ENCODE peak calls at places on chromosome 1, in six cellular contexts. G, U, H, N, V and Z are unnamed samples.

GRCh38 chr1:228267962-228268890 is 60.4 kb downstream of the OBSCN start:
- DNase-seq in V (no peak), N (no peak), U (no peak), H (no peak), G (no peak), Z (no peak)

GRCh38 chr1:112502827-112503226 is 5.9 kb upstream of the WNT2B start:
- DNase-seq in G (peak; percentile 48), V (no peak), H (no peak), U (no peak), N (no peak), Z (no peak)

GRCh38 chr1:7621334-7622219 is 149.5 kb upstream of the VAMP3 start:
- DNase-seq in H (no peak), V (no peak), N (peak; percentile 48), U (no peak), G (peak; percentile 18), Z (peak; percentile 40)

GRCh38 chr1:78340006-78340405 is 150.8 kb upstream of the PTGFR start:
- DNase-seq in U (no peak), H (peak; percentile 51), N (no peak), V (peak; percentile 43), G (peak; percentile 57), Z (no peak)

GRCh38 chr1:180365039-180365438 is 135.0 kb downstream of the LHX4 start:
- DNase-seq in V (no peak), H (no peak), G (no peak), U (no peak), N (no peak), Z (no peak)

GRCh38 chr1:65764052-65764451 is 28.6 kb upstream of the PDE4B start:
- DNase-seq in G (no peak), U (no peak), H (no peak), N (no peak), V (peak; percentile 39), Z (no peak)

GRCh38 chr1:180988221-180988826 is 34.3 kb downstream of the STX6 start:
- DNase-seq in G (peak; percentile 47), V (no peak), H (no peak), U (no peak), N (no peak), Z (no peak)

GRCh38 chr1:44015206-44015605 is 16.1 kb downstream of the SLC6A9 start:
- DNase-seq in H (no peak), N (no peak), V (no peak), G (no peak), U (no peak), Z (peak; percentile 39)

GRCh38 chr1:185721553-185721952 is 12.6 kb upstream of the HMCN1 start:
- DNase-seq in G (no peak), N (no peak), H (no peak), U (no peak), V (no peak), Z (no peak)

GRCh38 chr1:46494910-46495309 is 5.3 kb downstream of the DMBX1 start:
- DNase-seq in G (no peak), N (no peak), U (no peak), V (no peak), H (no peak), Z (no peak)

GRCh38 chr1:40564913-40565312 is 33.5 kb downstream of the ZNF684 start:
- DNase-seq in H (no peak), G (no peak), N (no peak), V (no peak), U (no peak), Z (no peak)

GRCh38 chr1:156419863-156420208 is 50.8 kb downstream of the RHBG start:
- DNase-seq in G (no peak), U (no peak), N (no peak), V (no peak), H (no peak), Z (no peak)

GRCh38 chr1:196400478-196401453 is 207.5 kb downstream of the KCNT2 start:
- DNase-seq in G (peak; percentile 96), H (peak; percentile 80), U (peak; percentile 54), V (no peak), N (no peak), Z (peak; percentile 78)

GRCh38 chr1:226603030-226603960 is 54.7 kb downstream of the STUM start:
- DNase-seq in H (peak; percentile 40), N (peak; percentile 34), V (no peak), G (peak; percentile 80), U (peak; percentile 62), Z (peak; percentile 82)

GRCh38 chr1:208048904-208049303 is 138.0 kb upstream of the CD34 start:
- DNase-seq in V (peak; percentile 93), G (no peak), N (no peak), H (no peak), U (no peak), Z (no peak)

GRCh38 chr1:202074985-202075773 is 47.5 kb upstream of the GPR37L1 start:
- DNase-seq in H (no peak), U (no peak), N (no peak), V (no peak), G (no peak), Z (no peak)

GRCh38 chr1:237007147-237007881 is 3.1 kb upstream of the MT1HL1 start:
- DNase-seq in H (no peak), N (no peak), G (no peak), U (no peak), V (no peak), Z (no peak)

GRCh38 chr1:161943713-161944112 is 80.0 kb downstream of the OLFML2B start:
- DNase-seq in N (no peak), G (no peak), H (no peak), V (no peak), U (no peak), Z (no peak)

GRCh38 chr1:161946071-161946987 is 77.3 kb downstream of the OLFML2B start:
- DNase-seq in G (peak; percentile 57), U (no peak), V (no peak), H (peak; percentile 77), N (no peak), Z (no peak)

GRCh38 chr1:161941726-161942125 is 81.9 kb downstream of the OLFML2B start:
- DNase-seq in U (no peak), N (no peak), H (no peak), G (no peak), V (no peak), Z (no peak)

GRCh38 chr1:161948435-161948834 is 75.2 kb downstream of the OLFML2B start:
- DNase-seq in U (no peak), N (no peak), G (no peak), H (no peak), V (no peak), Z (no peak)

GRCh38 chr1:161945306-161945705 is 78.4 kb downstream of the OLFML2B start:
- DNase-seq in V (no peak), G (no peak), N (no peak), H (no peak), U (no peak), Z (no peak)
- H3K36me3 ChIP-seq in V (no peaks in the 10 kb centered on the region), G (no peaks in the 10 kb centered on the region), N (peaks cover 14% of the 10 kb centered on the region), H (no peaks in the 10 kb centered on the region), U (no peaks in the 10 kb centered on the region), Z (peaks cover 13% of the 10 kb centered on the region)

DNA sequence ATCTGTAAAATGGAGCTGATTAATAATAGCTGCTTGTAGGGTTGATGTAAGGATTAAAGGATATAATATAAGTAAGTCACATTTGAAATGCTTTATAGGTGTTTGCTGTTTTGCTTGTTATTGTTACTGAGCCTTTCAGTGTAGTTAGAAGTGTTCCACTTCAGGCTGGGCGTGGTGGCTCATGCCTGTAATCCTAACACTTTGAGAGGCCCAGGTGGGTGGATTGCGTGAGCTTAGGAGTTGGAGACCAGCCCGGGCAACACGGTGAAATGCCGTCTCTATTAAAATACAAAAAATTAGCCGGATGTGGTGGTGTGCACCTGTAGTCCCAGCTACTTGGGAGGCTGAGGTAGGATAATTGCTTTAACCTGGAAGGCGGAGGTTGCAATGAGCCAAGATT is 12.2 kb downstream of the TRNAU1AP start:
- DNase-seq in G (no peak), U (no peak), N (peak; percentile 67), V (no peak), H (no peak), Z (no peak)
- H3K36me3 ChIP-seq in G (peaks cover 51% of the 10 kb centered on the region), U (peaks cover 8% of the 10 kb centered on the region), N (peaks cover 93% of the 10 kb centered on the region), V (no peaks in the 10 kb centered on the region), H (peaks cover 17% of the 10 kb centered on the region), Z (peaks cover 100% of the 10 kb centered on the region)

GRCh38 chr1:95257758-95258157 is 23.7 kb downstream of the RWDD3 start:
- DNase-seq in V (peak; percentile 100), H (no peak), N (no peak), G (peak; percentile 21), U (no peak), Z (no peak)
- H3K36me3 ChIP-seq in V (no peaks in the 10 kb centered on the region), H (no peaks in the 10 kb centered on the region), N (no peaks in the 10 kb centered on the region), G (no peaks in the 10 kb centered on the region), U (no peaks in the 10 kb centered on the region), Z (peaks cover under 1% of the 10 kb centered on the region)

GRCh38 chr1:17662296-17662695 is 92.8 kb upstream of the ACTL8 start:
- DNase-seq in N (no peak), H (no peak), G (no peak), V (no peak), U (no peak), Z (no peak)

GRCh38 chr1:17661546-17662157 is 93.5 kb upstream of the ACTL8 start:
- DNase-seq in V (no peak), G (peak; percentile 62), U (peak; percentile 68), H (no peak), N (peak; percentile 81), Z (peak; percentile 80)

GRCh38 chr1:17655922-17656321 is 99.2 kb upstream of the ACTL8 start:
- DNase-seq in N (no peak), U (no peak), H (no peak), G (no peak), V (no peak), Z (no peak)

GRCh38 chr1:17655169-17655568 is 100.0 kb upstream of the ACTL8 start:
- DNase-seq in H (no peak), G (no peak), U (no peak), V (no peak), N (no peak), Z (no peak)

DNA sequence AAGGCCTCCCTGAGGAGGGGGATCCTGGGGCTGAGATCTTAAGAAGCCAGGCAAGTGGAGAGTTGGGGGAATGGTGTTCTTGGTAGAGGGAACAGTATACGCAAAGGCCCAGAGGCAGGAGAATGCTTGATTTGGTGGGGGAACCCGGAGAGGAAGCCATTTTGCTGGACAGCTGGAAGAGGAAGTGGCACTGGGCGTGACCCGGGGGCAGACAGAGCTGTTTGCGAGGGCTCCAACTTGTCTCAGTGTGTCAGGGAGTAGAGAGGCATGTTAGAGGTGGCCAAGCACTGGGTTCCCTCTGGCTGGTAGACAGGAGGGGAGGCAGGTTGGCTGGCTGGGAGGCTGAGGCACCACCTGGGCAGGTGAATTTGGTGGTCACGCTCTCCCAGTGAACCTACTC is 96.3 kb upstream of the ACTL8 start:
- DNase-seq in V (no peak), H (no peak), G (no peak), N (peak; percentile 75), U (no peak), Z (no peak)
- H3K36me3 ChIP-seq in V (no peaks in the 10 kb centered on the region), H (peaks cover 17% of the 10 kb centered on the region), G (no peaks in the 10 kb centered on the region), N (peaks cover 33% of the 10 kb centered on the region), U (no peaks in the 10 kb centered on the region), Z (peaks cover 89% of the 10 kb centered on the region)

DNA sequence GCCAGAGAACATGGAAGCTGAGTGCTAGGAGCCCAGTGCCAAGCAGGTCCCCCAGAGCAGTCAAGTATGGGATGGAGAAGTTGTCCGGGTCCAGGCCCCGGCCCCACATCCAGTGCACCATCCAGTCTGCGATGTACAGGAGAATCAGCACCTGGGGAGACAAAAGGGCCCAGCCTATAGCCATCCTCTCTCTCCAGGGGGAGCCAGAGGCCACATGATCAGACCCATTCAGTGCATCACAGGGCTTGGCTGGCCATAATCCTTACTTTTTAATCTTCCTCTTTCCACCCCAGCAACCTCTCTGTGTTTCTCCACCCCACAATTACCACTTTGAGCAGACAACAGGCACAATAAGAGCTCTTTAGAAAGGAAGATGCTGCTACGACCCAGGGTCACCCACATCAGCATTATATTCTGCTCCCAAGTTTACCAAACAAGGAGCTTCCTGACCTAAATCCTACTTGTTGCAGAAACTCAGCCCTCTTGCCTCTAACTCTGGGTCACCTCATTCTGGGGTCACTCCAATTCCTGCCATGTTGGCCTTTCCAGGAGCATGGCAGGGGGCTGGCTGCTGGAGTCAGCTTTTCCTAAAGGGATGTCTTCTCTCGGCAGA is 16.4 kb upstream of the RAB29 start:
- DNase-seq in V (no peak), N (no peak), U (no peak), H (no peak), G (peak; percentile 64), Z (no peak)
- H3K36me3 ChIP-seq in V (no peaks in the 10 kb centered on the region), N (peaks cover 56% of the 10 kb centered on the region), U (no peaks in the 10 kb centered on the region), H (peaks cover 19% of the 10 kb centered on the region), G (peaks cover 54% of the 10 kb centered on the region), Z (peaks cover 55% of the 10 kb centered on the region)